ENCODE peak calls at places on chromosomes 13 and 19, in six cellular contexts. One of them, this sample, is unnamed.
A peak's percentile ranks its signal among the peaks of the same experiment; 100 is the strongest.

GRCh38 chr19:18202759-18203407 is 959 bp downstream of the RAB3A start:
- DNase-seq in stomach: no peak
- DNase-seq in CD8-positive, alpha-beta memory T cell: no peak
- DNase-seq in upper lobe of right lung: peak; percentile 77
- DNase-seq in Peyer's patch: no peak
- DNase-seq in ascending aorta: no peak
- DNase-seq in this sample: peak; percentile 81

GRCh38 chr19:10009269-10009665 is 1.0 kb downstream of the COL5A3 start:
- DNase-seq in stomach: peak; percentile 28
- DNase-seq in CD8-positive, alpha-beta memory T cell: peak; percentile 46
- DNase-seq in upper lobe of right lung: peak; percentile 69
- DNase-seq in Peyer's patch: no peak
- DNase-seq in ascending aorta: peak; percentile 80
- DNase-seq in this sample: peak; percentile 93

GRCh38 chr13:22235950-22236290 is 565.0 kb downstream of the FGF9 start:
- DNase-seq in stomach: no peak
- DNase-seq in CD8-positive, alpha-beta memory T cell: no peak
- DNase-seq in upper lobe of right lung: no peak
- DNase-seq in Peyer's patch: no peak
- DNase-seq in ascending aorta: no peak
- DNase-seq in this sample: no peak

GRCh38 chr13:26074706-26075105 is 22.9 kb upstream of the SHISA2 start:
- DNase-seq in stomach: no peak
- DNase-seq in CD8-positive, alpha-beta memory T cell: no peak
- DNase-seq in upper lobe of right lung: no peak
- DNase-seq in Peyer's patch: no peak
- DNase-seq in ascending aorta: no peak
- DNase-seq in this sample: no peak

GRCh38 chr19:5451494-5451893 is 3.7 kb upstream of the ZNRF4 start:
- DNase-seq in stomach: no peak
- DNase-seq in CD8-positive, alpha-beta memory T cell: no peak
- DNase-seq in upper lobe of right lung: no peak
- DNase-seq in Peyer's patch: no peak
- DNase-seq in ascending aorta: no peak
- DNase-seq in this sample: no peak

GRCh38 chr13:30639671-30640070 is 22.0 kb downstream of the USPL1 start:
- DNase-seq in stomach: no peak
- DNase-seq in CD8-positive, alpha-beta memory T cell: no peak
- DNase-seq in upper lobe of right lung: no peak
- DNase-seq in Peyer's patch: no peak
- DNase-seq in ascending aorta: no peak
- DNase-seq in this sample: no peak

GRCh38 chr19:45162464-45163143 is 1.8 kb upstream of the NKPD1 start:
- DNase-seq in stomach: no peak
- DNase-seq in CD8-positive, alpha-beta memory T cell: no peak
- DNase-seq in upper lobe of right lung: no peak
- DNase-seq in Peyer's patch: no peak
- DNase-seq in ascending aorta: no peak
- DNase-seq in this sample: no peak

GRCh38 chr19:3266792-3267469 is 42.5 kb downstream of the CELF5 start:
- DNase-seq in stomach: no peak
- DNase-seq in CD8-positive, alpha-beta memory T cell: no peak
- DNase-seq in upper lobe of right lung: no peak
- DNase-seq in Peyer's patch: no peak
- DNase-seq in ascending aorta: no peak
- DNase-seq in this sample: no peak

GRCh38 chr19:49539192-49539952 is 11.6 kb downstream of the RCN3 start:
- DNase-seq in stomach: no peak
- DNase-seq in CD8-positive, alpha-beta memory T cell: no peak
- DNase-seq in upper lobe of right lung: no peak
- DNase-seq in Peyer's patch: no peak
- DNase-seq in ascending aorta: no peak
- DNase-seq in this sample: peak; percentile 13

GRCh38 chr19:33048806-33049676 is 15.6 kb downstream of the RHPN2 start:
- DNase-seq in stomach: peak; percentile 57
- DNase-seq in CD8-positive, alpha-beta memory T cell: no peak
- DNase-seq in upper lobe of right lung: no peak
- DNase-seq in Peyer's patch: no peak
- DNase-seq in ascending aorta: no peak
- DNase-seq in this sample: no peak

GRCh38 chr19:56400485-56400884 is 3.6 kb upstream of the ZNF583 start:
- DNase-seq in stomach: no peak
- DNase-seq in CD8-positive, alpha-beta memory T cell: no peak
- DNase-seq in upper lobe of right lung: no peak
- DNase-seq in Peyer's patch: no peak
- DNase-seq in ascending aorta: no peak
- DNase-seq in this sample: no peak

GRCh38 chr19:7349231-7349591 is 474 bp downstream of the ARHGEF18 start:
- DNase-seq in stomach: no peak
- DNase-seq in CD8-positive, alpha-beta memory T cell: no peak
- DNase-seq in upper lobe of right lung: no peak
- DNase-seq in Peyer's patch: no peak
- DNase-seq in ascending aorta: no peak
- DNase-seq in this sample: no peak

GRCh38 chr13:48437381-48437780 is 24.5 kb upstream of the LPAR6 start:
- DNase-seq in stomach: peak; percentile 67
- DNase-seq in CD8-positive, alpha-beta memory T cell: no peak
- DNase-seq in upper lobe of right lung: no peak
- DNase-seq in Peyer's patch: no peak
- DNase-seq in ascending aorta: peak; percentile 82
- DNase-seq in this sample: peak; percentile 90

GRCh38 chr13:74166286-74166685 is 32.1 kb upstream of the KLF12 start:
- DNase-seq in stomach: no peak
- DNase-seq in CD8-positive, alpha-beta memory T cell: no peak
- DNase-seq in upper lobe of right lung: no peak
- DNase-seq in Peyer's patch: no peak
- DNase-seq in ascending aorta: no peak
- DNase-seq in this sample: no peak

GRCh38 chr13:60282708-60283107 is 114.3 kb upstream of the TDRD3 start:
- DNase-seq in stomach: no peak
- DNase-seq in CD8-positive, alpha-beta memory T cell: no peak
- DNase-seq in upper lobe of right lung: no peak
- DNase-seq in Peyer's patch: no peak
- DNase-seq in ascending aorta: no peak
- DNase-seq in this sample: no peak

GRCh38 chr19:30148039-30148438 is 206.0 kb downstream of the URI1 start:
- DNase-seq in stomach: no peak
- DNase-seq in CD8-positive, alpha-beta memory T cell: no peak
- DNase-seq in upper lobe of right lung: no peak
- DNase-seq in Peyer's patch: no peak
- DNase-seq in ascending aorta: no peak
- DNase-seq in this sample: no peak

GRCh38 chr19:5436101-5436947 is 18.9 kb upstream of the ZNRF4 start:
- DNase-seq in stomach: no peak
- DNase-seq in CD8-positive, alpha-beta memory T cell: no peak
- DNase-seq in upper lobe of right lung: no peak
- DNase-seq in Peyer's patch: no peak
- DNase-seq in ascending aorta: no peak
- DNase-seq in this sample: no peak

GRCh38 chr13:49366841-49367240 is 77.0 kb downstream of the CAB39L start:
- DNase-seq in stomach: peak; percentile 51
- DNase-seq in CD8-positive, alpha-beta memory T cell: no peak
- DNase-seq in upper lobe of right lung: no peak
- DNase-seq in Peyer's patch: no peak
- DNase-seq in ascending aorta: no peak
- DNase-seq in this sample: peak; percentile 31

GRCh38 chr13:78030351-78030750 is 111.7 kb upstream of the EDNRB start:
- DNase-seq in stomach: no peak
- DNase-seq in CD8-positive, alpha-beta memory T cell: no peak
- DNase-seq in upper lobe of right lung: no peak
- DNase-seq in Peyer's patch: no peak
- DNase-seq in ascending aorta: no peak
- DNase-seq in this sample: no peak

GRCh38 chr13:79989251-79989661 is 351.7 kb downstream of the SPRY2 start:
- DNase-seq in stomach: no peak
- DNase-seq in CD8-positive, alpha-beta memory T cell: no peak
- DNase-seq in upper lobe of right lung: no peak
- DNase-seq in Peyer's patch: peak; percentile 48
- DNase-seq in ascending aorta: no peak
- DNase-seq in this sample: no peak

GRCh38 chr13:50732712-50733111 is 110.8 kb downstream of the DLEU7 start:
- DNase-seq in stomach: no peak
- DNase-seq in CD8-positive, alpha-beta memory T cell: no peak
- DNase-seq in upper lobe of right lung: no peak
- DNase-seq in Peyer's patch: no peak
- DNase-seq in ascending aorta: no peak
- DNase-seq in this sample: no peak

GRCh38 chr13:61727714-61728275 is 312.1 kb upstream of the PCDH20 start:
- DNase-seq in stomach: no peak
- DNase-seq in CD8-positive, alpha-beta memory T cell: no peak
- DNase-seq in upper lobe of right lung: no peak
- DNase-seq in Peyer's patch: no peak
- DNase-seq in ascending aorta: no peak
- DNase-seq in this sample: no peak

GRCh38 chr19:13100031-13100588 is 2.5 kb downstream of the LYL1 start:
- DNase-seq in stomach: no peak
- DNase-seq in CD8-positive, alpha-beta memory T cell: peak; percentile 64
- DNase-seq in upper lobe of right lung: no peak
- DNase-seq in Peyer's patch: no peak
- DNase-seq in ascending aorta: peak; percentile 65
- DNase-seq in this sample: no peak

GRCh38 chr19:6572217-6572616 is 18.7 kb downstream of the CD70 start:
- DNase-seq in stomach: no peak
- DNase-seq in CD8-positive, alpha-beta memory T cell: no peak
- DNase-seq in upper lobe of right lung: no peak
- DNase-seq in Peyer's patch: no peak
- DNase-seq in ascending aorta: peak; percentile 67
- DNase-seq in this sample: peak; percentile 76

GRCh38 chr13:113486698-113487097 is 3.8 kb downstream of the DCUN1D2 start:
- DNase-seq in stomach: no peak
- DNase-seq in CD8-positive, alpha-beta memory T cell: no peak
- DNase-seq in upper lobe of right lung: no peak
- DNase-seq in Peyer's patch: no peak
- DNase-seq in ascending aorta: no peak
- DNase-seq in this sample: no peak

GRCh38 chr19:17777840-17778620 is 16.9 kb upstream of the B3GNT3 start:
- DNase-seq in stomach: peak; percentile 79
- DNase-seq in CD8-positive, alpha-beta memory T cell: no peak
- DNase-seq in upper lobe of right lung: peak; percentile 90
- DNase-seq in Peyer's patch: peak; percentile 80
- DNase-seq in ascending aorta: no peak
- DNase-seq in this sample: peak; percentile 81

GRCh38 chr19:5321851-5322681 is 18.5 kb downstream of the PTPRS start:
- DNase-seq in stomach: no peak
- DNase-seq in CD8-positive, alpha-beta memory T cell: no peak
- DNase-seq in upper lobe of right lung: no peak
- DNase-seq in Peyer's patch: no peak
- DNase-seq in ascending aorta: no peak
- DNase-seq in this sample: no peak

DNA sequence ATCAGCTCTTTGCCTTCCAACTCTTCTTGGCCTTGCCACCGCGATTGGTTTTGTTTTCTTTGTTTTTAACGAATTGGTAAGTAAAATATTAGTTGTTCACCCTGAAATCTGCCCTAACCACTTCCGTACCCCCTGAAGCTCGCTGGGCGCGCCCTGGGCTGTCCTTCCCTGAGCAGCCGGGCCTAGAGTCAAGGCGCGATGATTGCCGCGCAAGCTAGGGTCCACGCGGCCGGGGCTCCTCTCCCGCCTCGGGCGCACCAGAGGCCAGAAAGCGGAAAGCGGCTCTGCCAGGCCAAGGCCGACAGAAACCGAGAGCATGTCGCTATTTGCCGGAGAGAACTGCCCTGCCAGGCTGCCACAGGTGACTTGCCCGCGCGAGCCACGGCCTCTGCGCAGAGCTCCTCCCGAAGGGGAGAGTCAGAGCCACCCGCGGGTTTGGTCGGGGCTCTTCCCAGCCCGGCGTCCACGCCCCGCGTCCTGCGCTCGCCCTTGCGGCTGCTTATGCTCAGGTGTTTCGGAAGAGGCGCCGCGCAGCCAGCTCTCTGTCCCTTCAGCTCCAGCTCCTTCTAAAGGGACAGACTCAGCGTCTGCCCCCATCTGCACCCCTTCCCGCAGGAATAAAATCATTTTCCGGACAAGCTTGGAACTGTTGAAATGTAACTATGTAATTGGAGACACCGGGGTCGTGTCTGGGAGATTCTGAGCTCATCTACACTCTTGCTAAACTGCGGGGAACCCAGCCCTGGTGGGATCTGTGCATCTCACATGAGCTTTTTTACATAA is 6.7 kb upstream of the CDX2 start:
- DNase-seq in stomach: peak; percentile 24
- DNase-seq in CD8-positive, alpha-beta memory T cell: no peak
- DNase-seq in upper lobe of right lung: peak; percentile 46
- DNase-seq in Peyer's patch: peak; percentile 83
- DNase-seq in ascending aorta: peak; percentile 37
- DNase-seq in this sample: no peak
- H3K27me3 ChIP-seq in stomach: peaks cover 100% of the 10 kb centered on the region
- H3K27me3 ChIP-seq in CD8-positive, alpha-beta memory T cell: peaks cover 33% of the 10 kb centered on the region
- H3K27me3 ChIP-seq in upper lobe of right lung: peaks cover 97% of the 10 kb centered on the region
- H3K27me3 ChIP-seq in Peyer's patch: no peaks in the 10 kb centered on the region
- H3K27me3 ChIP-seq in ascending aorta: peaks cover 13% of the 10 kb centered on the region
- H3K27me3 ChIP-seq in this sample: peaks cover 10% of the 10 kb centered on the region

GRCh38 chr19:41531438-41532311 is 44.3 kb upstream of the CEACAM21 start:
- DNase-seq in stomach: peak; percentile 64
- DNase-seq in CD8-positive, alpha-beta memory T cell: peak; percentile 77
- DNase-seq in upper lobe of right lung: peak; percentile 83
- DNase-seq in Peyer's patch: no peak
- DNase-seq in ascending aorta: peak; percentile 85
- DNase-seq in this sample: peak; percentile 80
- H3K4me1 ChIP-seq in stomach: peaks cover 5% of the 10 kb centered on the region
- H3K4me1 ChIP-seq in CD8-positive, alpha-beta memory T cell: peaks cover 51% of the 10 kb centered on the region
- H3K4me1 ChIP-seq in upper lobe of right lung: peaks cover 50% of the 10 kb centered on the region
- H3K4me1 ChIP-seq in Peyer's patch: no peaks in the 10 kb centered on the region
- H3K4me1 ChIP-seq in ascending aorta: no peaks in the 10 kb centered on the region
- H3K4me1 ChIP-seq in this sample: peaks cover 2% of the 10 kb centered on the region

DNA sequence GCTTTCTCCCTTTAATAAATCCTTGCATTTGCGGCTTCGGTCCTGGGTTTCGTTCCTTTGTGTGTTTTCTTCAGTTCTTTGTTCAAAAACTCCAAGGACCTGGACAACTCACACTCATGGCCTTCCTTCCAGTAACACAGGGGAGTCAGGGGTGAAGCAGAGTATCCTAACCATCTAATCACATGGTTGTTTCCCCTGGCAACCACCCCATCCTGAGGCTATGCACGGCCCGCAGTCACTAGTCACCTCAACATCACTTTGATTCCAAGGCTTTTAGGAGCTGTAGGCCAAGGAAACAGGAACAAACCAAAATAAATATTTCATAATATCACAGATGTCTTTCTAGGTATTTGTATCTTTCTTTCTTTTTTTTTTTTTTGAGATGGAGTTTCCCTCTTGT is 28.9 kb downstream of the ZNF101 start:
- DNase-seq in stomach: no peak
- DNase-seq in CD8-positive, alpha-beta memory T cell: no peak
- DNase-seq in upper lobe of right lung: no peak
- DNase-seq in Peyer's patch: no peak
- DNase-seq in ascending aorta: no peak
- DNase-seq in this sample: no peak
- H3K9me3 ChIP-seq in stomach: peaks cover 84% of the 10 kb centered on the region
- H3K9me3 ChIP-seq in CD8-positive, alpha-beta memory T cell: no peaks in the 10 kb centered on the region
- H3K9me3 ChIP-seq in upper lobe of right lung: peaks cover 24% of the 10 kb centered on the region
- H3K9me3 ChIP-seq in Peyer's patch: peaks cover 17% of the 10 kb centered on the region
- H3K9me3 ChIP-seq in ascending aorta: peaks cover 36% of the 10 kb centered on the region
- H3K9me3 ChIP-seq in this sample: no peaks in the 10 kb centered on the region

DNA sequence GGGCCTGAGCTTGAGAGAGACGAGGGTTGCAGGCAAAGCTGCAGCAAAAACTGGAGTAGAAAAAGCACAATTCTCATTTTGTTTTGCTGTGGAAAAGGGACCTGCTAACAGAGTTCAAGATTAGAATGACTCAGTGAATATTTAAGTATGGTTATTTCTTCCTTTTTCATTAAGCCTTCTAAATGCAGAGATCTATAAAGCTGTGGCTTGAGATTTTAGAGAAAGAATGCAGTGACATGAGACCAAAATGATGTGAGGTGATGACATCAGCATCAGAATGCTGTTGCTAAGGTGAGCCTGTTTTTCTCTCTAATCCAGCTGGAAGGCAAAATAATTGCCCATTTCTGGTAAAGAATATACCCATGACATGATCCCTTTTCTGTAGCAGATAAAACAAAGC is 10.8 kb upstream of the MBNL2 start:
- DNase-seq in stomach: no peak
- DNase-seq in CD8-positive, alpha-beta memory T cell: no peak
- DNase-seq in upper lobe of right lung: no peak
- DNase-seq in Peyer's patch: no peak
- DNase-seq in ascending aorta: no peak
- DNase-seq in this sample: no peak
- H3K27me3 ChIP-seq in stomach: no peaks in the 10 kb centered on the region
- H3K27me3 ChIP-seq in CD8-positive, alpha-beta memory T cell: no peaks in the 10 kb centered on the region
- H3K27me3 ChIP-seq in upper lobe of right lung: no peaks in the 10 kb centered on the region
- H3K27me3 ChIP-seq in Peyer's patch: no peaks in the 10 kb centered on the region
- H3K27me3 ChIP-seq in ascending aorta: no peaks in the 10 kb centered on the region
- H3K27me3 ChIP-seq in this sample: no peaks in the 10 kb centered on the region

This sample was measured in right cardiac atrium.